ENCODE peak calls at places on chromosome 1, in nine cellular contexts. E is breast epithelium, K is body of pancreas, X is A549, L is heart left ventricle, U is right lobe of liver, O is IMR-90, V is suprapubic skin, W is K562. P is an unnamed sample. For H3K4me1, the result is how much of the 10 kb centered on the place peaks cover.

GRCh38 chr1:115545791-115546733 is 95.7 kb upstream of the VANGL1 start:
- DNase-seq in E (peak), K (peak), X (peak), L (peak), U (no peak), O (peak), V (no peak), W (peak), P (peak)

GRCh38 chr1:109274533-109275476 is 8.1 kb downstream of the PSRC1 start:
- DNase-seq in E (peak), K (peak), X (peak), L (no peak), U (peak), O (peak), V (peak), W (peak), P (peak)

GRCh38 chr1:169207825-169208520 is 101.5 kb downstream of the ATP1B1 start:
- DNase-seq in E (no peak), K (no peak), X (no peak), L (no peak), U (no peak), O (no peak), V (no peak), W (no peak), P (no peak)

GRCh38 chr1:224211262-224211962 is 28.4 kb downstream of the DEGS1 start:
- DNase-seq in E (no peak), K (peak), X (peak), L (no peak), U (no peak), O (peak), V (no peak), W (no peak), P (no peak)

GRCh38 chr1:246724001-246724724 is at the start of gene SCCPDH:
- DNase-seq in E (peak), K (peak), X (peak), L (peak), U (peak), O (peak), V (peak), W (peak), P (peak)

GRCh38 chr1:222950892-222951291 is 136.1 kb downstream of the DISP1 start:
- DNase-seq in E (no peak), K (no peak), X (peak), L (no peak), U (no peak), O (no peak), V (no peak), W (no peak), P (no peak)

GRCh38 chr1:209628618-209629299 is 23.5 kb downstream of the LAMB3 start:
- DNase-seq in E (no peak), K (no peak), X (no peak), L (no peak), U (no peak), O (no peak), V (no peak), W (no peak), P (no peak)

GRCh38 chr1:73626326-73626725 is 571.6 kb downstream of the LRRIQ3 start:
- DNase-seq in E (no peak), K (no peak), X (no peak), L (no peak), U (no peak), O (no peak), V (no peak), W (no peak), P (no peak)

GRCh38 chr1:50977575-50978143 is 7.6 kb downstream of the CDKN2C start:
- DNase-seq in E (no peak), K (peak), X (peak), L (peak), U (peak), O (peak), V (no peak), W (peak), P (peak)
- TF ChIP-seq POLR2A in E (no peak), K (peak), X (no peak), L (no peak), U (no peak), O (no peak), V (no peak), W (peak), P (no peak)

DNA sequence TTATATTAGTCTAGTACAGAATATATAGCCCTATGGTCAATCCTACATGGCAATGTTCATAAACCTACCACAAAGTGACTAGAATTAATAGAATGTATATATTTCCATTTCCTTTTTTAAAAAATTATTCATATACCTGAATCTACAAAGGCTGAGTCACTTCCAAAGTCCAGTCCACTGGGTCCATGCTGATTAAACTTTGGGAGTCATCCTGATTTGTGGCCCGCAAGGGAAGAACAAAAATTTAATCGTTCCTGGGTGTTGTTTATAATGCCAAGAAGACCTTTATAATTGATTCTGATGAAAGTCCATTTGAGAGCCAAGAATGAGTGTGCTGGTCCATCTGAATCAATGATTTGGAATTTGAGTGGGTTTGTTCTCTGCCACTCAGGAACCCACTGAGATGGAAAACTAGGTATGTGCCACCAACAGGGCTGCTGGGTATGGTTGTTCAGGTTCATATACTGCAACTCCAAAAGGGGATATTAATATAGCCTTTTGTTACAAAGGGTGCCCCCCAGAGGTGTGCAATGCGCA is 221.9 kb upstream of the PLXNA2 start:
- DNase-seq in E (no peak), K (no peak), X (no peak), L (no peak), U (no peak), O (no peak), V (no peak), W (no peak), P (no peak)
- TF ChIP-seq CTCF in E (no peak), K (no peak), X (no peak), L (no peak), U (no peak), O (no peak), V (no peak), W (no peak), P (no peak)

GRCh38 chr1:61246001-61246400 is 163.6 kb downstream of the NFIA start:
- DNase-seq in E (no peak), K (no peak), X (no peak), L (no peak), U (no peak), O (no peak), V (no peak), W (no peak), P (no peak)

GRCh38 chr1:61241864-61242472 is 159.6 kb downstream of the NFIA start:
- DNase-seq in E (no peak), K (no peak), X (no peak), L (no peak), U (no peak), O (no peak), V (no peak), W (no peak), P (no peak)

GRCh38 chr1:61241411-61241838 is 159.1 kb downstream of the NFIA start:
- DNase-seq in E (no peak), K (peak), X (no peak), L (peak), U (no peak), O (no peak), V (no peak), W (no peak), P (peak)

GRCh38 chr1:61247051-61247854 is 164.9 kb downstream of the NFIA start:
- DNase-seq in E (no peak), K (no peak), X (no peak), L (no peak), U (no peak), O (no peak), V (no peak), W (no peak), P (no peak)

DNA sequence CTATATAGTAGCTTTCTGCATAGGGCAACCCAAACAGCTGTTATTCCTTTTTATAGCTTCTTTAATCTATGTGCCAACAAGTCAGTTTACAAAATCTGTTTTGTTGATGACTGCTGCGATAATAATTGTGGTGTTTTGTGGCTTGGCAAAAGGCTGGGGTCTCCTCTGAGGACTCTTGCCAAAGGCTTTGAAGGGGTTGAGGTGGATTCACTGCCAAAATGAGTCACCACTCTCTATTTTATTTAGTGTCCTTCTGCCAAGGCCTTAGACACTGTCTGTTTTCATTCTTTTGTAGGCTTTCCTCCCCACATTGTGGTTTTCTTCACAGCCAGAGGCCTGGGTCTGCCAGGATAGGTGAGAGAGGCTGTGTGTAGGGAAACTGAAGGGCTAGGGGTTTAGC is 161.8 kb downstream of the NFIA start:
- DNase-seq in E (no peak), K (no peak), X (no peak), L (no peak), U (no peak), O (peak), V (no peak), W (no peak), P (peak)
- H3K4me1 ChIP-seq in E (under half), K (under half), X (under half), L (half or more), U (under half), O (under half), V (under half), W (under half), P (under half)

DNA sequence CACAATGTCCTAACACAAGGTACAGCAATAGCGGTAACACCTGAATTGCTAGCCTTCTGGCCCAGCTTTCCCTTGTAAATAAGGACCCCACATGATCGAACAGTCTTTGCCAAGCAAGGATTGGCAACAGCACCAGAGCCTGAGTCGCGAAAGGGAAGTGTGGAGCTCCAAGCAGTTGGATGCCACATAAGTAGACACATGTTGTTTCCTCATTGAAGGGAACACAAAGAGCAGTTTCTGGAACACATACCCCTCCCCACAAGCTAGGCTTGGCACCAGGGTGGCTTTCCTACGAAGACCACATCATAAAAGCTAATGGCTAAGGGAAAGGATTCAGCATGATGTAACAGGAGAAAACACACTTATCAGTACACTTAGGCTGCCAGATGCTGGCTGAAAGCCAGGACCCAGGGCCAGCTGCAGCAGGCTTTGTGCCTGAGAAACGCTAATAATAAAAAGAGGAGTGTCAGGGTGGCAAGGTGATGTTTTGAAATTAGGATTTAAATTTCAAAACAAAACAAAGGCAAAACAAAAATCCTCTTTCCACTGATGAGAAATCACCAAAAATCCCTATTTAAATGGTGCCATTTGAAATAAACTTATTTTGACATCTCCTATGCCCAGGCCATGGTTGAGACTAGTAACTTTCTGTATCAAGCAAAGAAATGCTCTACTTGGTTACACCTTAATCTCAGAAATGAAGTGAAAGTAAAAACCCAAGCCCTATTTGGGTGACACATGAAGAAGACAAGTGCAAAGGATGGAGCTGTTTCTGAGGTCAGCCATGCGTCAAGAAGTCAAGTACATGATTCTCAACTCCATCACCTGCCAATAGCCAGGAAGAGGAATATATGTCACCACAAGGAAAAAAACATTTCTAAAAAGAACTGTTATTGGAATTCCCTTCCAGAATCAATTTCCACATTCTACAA is 11.9 kb upstream of the CPLANE2 start:
- DNase-seq in E (peak), K (peak), X (no peak), L (peak), U (peak), O (peak), V (peak), W (peak), P (peak)
- TF ChIP-seq POLR2A in E (no peak), K (peak), X (no peak), L (peak), U (no peak), O (no peak), V (no peak), W (no peak), P (no peak)